ENCODE peak calls at places on chromosomes 11 and 22, in six cellular contexts. V is neural progenitor cell; X is CD8-positive, alpha-beta T cell; M is right lobe of liver; G is psoas muscle; W is CD8-positive, alpha-beta memory T cell. C is an unnamed sample.

GRCh38 chr11:42407379-42407778 is 904.4 kb upstream of the API5 start:
- DNase-seq in V (peak; percentile 99), X (no peak), M (no peak), G (no peak), W (no peak), C (no peak)

GRCh38 chr11:69984457-69985261 is 93.5 kb upstream of the ANO1 start:
- DNase-seq in V (peak; percentile 59), X (no peak), M (no peak), G (peak; percentile 22), W (no peak), C (no peak)

GRCh38 chr22:41425704-41426365 is 20.8 kb downstream of the TOB2 start:
- DNase-seq in V (no peak), X (no peak), M (no peak), G (no peak), W (no peak), C (no peak)

GRCh38 chr11:61833478-61833877 is 5.4 kb downstream of the FADS2 start:
- DNase-seq in V (no peak), X (no peak), M (no peak), G (no peak), W (no peak), C (no peak)

GRCh38 chr11:89529619-89530018 is 38.4 kb upstream of the NOX4 start:
- DNase-seq in V (no peak), X (no peak), M (no peak), G (no peak), W (no peak), C (no peak)

GRCh38 chr11:57214494-57214893 is 22.6 kb downstream of the APLNR start:
- DNase-seq in V (no peak), X (no peak), M (no peak), G (no peak), W (no peak), C (no peak)

GRCh38 chr11:37988031-37988430 is 1390.0 kb upstream of the RAG2 start:
- DNase-seq in V (no peak), X (no peak), M (no peak), G (no peak), W (no peak), C (no peak)

GRCh38 chr11:102615077-102615893 is 9.8 kb downstream of the MMP20 start:
- DNase-seq in V (peak; percentile 19), X (no peak), M (peak; percentile 34), G (no peak), W (no peak), C (no peak)

GRCh38 chr11:88344869-88345268 is 7.3 kb upstream of the CTSC start:
- DNase-seq in V (no peak), X (no peak), M (no peak), G (no peak), W (no peak), C (no peak)

GRCh38 chr11:108858624-108859023 is 193.8 kb downstream of the DDX10 start:
- DNase-seq in V (no peak), X (no peak), M (no peak), G (no peak), W (no peak), C (no peak)

GRCh38 chr22:42353883-42354727 is 78.1 kb downstream of the NFAM1 start:
- DNase-seq in V (peak; percentile 79), X (no peak), M (no peak), G (no peak), W (no peak), C (no peak)

GRCh38 chr11:128759168-128759567 is 65.3 kb downstream of the FLI1 start:
- DNase-seq in V (no peak), X (no peak), M (no peak), G (no peak), W (no peak), C (no peak)

GRCh38 chr11:15765530-15765929 is 590.8 kb downstream of the SOX6 start:
- DNase-seq in V (no peak), X (no peak), M (no peak), G (no peak), W (no peak), C (no peak)

GRCh38 chr11:64729851-64730382 is 6.9 kb upstream of the NRXN2 start:
- DNase-seq in V (peak; percentile 84), X (no peak), M (peak; percentile 63), G (no peak), W (no peak), C (no peak)

GRCh38 chr11:28566643-28567042 is 458.5 kb downstream of the METTL15 start:
- DNase-seq in V (peak; percentile 85), X (no peak), M (peak; percentile 22), G (peak; percentile 77), W (no peak), C (no peak)

GRCh38 chr22:37275134-37275533 is 7.2 kb upstream of the CYTH4 start:
- DNase-seq in V (no peak), X (no peak), M (peak; percentile 12), G (no peak), W (no peak), C (no peak)

GRCh38 chr11:82539669-82540068 is 194.0 kb downstream of the FAM181B start:
- DNase-seq in V (no peak), X (no peak), M (no peak), G (no peak), W (no peak), C (no peak)

GRCh38 chr11:75667831-75668507 is 869 bp downstream of the MAP6 start:
- DNase-seq in V (peak; percentile 94), X (peak; percentile 25), M (peak; percentile 59), G (peak; percentile 74), W (peak; percentile 57), C (no peak)

GRCh38 chr11:23359297-23359696 is 499.0 kb upstream of the CCDC179 start:
- DNase-seq in V (no peak), X (no peak), M (no peak), G (no peak), W (no peak), C (no peak)

GRCh38 chr11:33970984-33971466 is 79.1 kb upstream of the LMO2 start:
- DNase-seq in V (peak; percentile 70), X (no peak), M (peak; percentile 35), G (peak; percentile 58), W (no peak), C (no peak)

GRCh38 chr22:24696551-24697001 is 77.9 kb downstream of the PIWIL3 start:
- DNase-seq in V (no peak), X (no peak), M (no peak), G (no peak), W (no peak), C (no peak)

GRCh38 chr11:66844496-66845142 is 1.4 kb downstream of the RCE1 start:
- DNase-seq in V (no peak), X (no peak), M (peak; percentile 36), G (peak; percentile 36), W (peak; percentile 39), C (no peak)

GRCh38 chr11:20258496-20258895 is 98.2 kb upstream of the DBX1 start:
- DNase-seq in V (no peak), X (no peak), M (no peak), G (no peak), W (no peak), C (no peak)

GRCh38 chr11:113392522-113392921 is 4.9 kb downstream of the ANKK1 start:
- DNase-seq in V (no peak), X (no peak), M (no peak), G (no peak), W (no peak), C (no peak)

GRCh38 chr22:27801616-27802388 is at the start of gene MN1:
- DNase-seq in V (peak; percentile 85), X (peak; percentile 36), M (peak; percentile 64), G (peak; percentile 77), W (peak; percentile 63), C (peak; percentile 30)

GRCh38 chr11:103798029-103798428 is 238.4 kb upstream of the DDI1 start:
- DNase-seq in V (no peak), X (no peak), M (no peak), G (no peak), W (no peak), C (no peak)

DNA sequence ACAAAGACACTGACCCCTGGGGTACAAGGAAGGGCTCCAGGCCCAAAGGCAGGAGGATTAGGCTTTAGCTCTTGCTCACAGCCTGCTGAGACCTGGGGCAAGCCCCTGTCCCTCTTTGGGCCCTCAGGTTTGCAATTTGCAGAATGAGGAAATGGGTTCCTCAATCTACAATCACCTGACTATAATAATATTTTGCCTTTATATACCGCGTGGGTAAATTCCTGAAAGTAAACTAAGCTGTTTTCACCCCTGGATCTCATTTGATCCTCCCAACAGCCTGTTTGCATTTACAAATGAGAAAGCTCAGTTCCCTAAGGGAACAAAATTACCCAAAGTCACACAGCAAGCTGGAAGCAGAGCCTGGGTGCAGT is 781 bp downstream of the STARD10 start:
- DNase-seq in V (peak; percentile 27), X (no peak), M (no peak), G (no peak), W (no peak), C (no peak)
- H3K9me3 ChIP-seq in V (no peaks in the 10 kb centered on the region), X (no peaks in the 10 kb centered on the region), M (no peaks in the 10 kb centered on the region), G (no peaks in the 10 kb centered on the region), W (no peaks in the 10 kb centered on the region), C (no peaks in the 10 kb centered on the region)

DNA sequence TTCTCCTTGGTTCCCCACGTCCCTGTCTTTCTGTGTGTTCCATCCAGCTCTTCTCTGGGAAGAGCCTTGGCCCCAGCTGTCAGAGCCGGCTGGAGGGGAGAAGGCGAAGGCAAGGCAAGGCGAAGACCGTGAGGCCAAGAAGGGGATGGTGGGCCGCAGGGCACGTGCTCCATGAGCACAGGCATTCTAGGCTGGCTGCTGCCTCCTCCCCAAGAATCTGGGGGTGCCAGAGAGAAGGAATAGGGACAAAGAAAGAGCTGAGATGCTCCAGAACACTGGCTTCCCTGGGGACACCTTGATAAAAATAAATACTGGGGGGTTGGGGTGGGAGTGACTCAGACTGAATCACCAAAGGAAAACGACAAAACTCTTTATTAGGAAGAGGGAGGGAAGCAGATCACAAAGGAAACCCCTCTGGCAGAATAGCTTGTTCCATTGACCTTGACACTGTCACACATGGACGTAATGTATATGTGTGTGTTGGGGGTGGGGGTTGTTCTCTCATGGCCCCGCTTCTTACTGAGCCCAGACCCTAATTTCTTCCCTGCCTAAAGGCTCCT is 52.5 kb downstream of the NECTIN1 start:
- DNase-seq in V (no peak), X (no peak), M (no peak), G (no peak), W (no peak), C (no peak)
- H3K9me3 ChIP-seq in V (no peaks in the 10 kb centered on the region), X (no peaks in the 10 kb centered on the region), M (no peaks in the 10 kb centered on the region), G (no peaks in the 10 kb centered on the region), W (no peaks in the 10 kb centered on the region), C (no peaks in the 10 kb centered on the region)

DNA sequence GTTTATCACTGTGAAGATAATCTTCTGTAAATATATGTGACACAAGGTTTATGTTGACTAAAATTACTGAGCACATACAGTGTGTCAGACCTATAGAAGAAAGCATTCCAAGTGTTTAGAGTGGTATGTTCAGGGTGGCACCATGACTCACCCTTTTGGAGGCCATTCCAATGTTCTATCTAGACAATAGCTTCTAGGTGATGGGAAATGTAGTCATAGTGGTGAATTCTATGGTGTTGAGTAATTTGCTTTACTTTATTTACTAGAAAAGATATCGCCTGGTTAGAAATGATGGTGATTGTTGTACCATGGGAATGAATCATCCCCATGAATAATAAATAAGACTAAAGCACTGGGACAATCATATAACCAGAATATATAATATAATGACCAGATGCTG is 72.9 kb upstream of the OR4C15 start:
- DNase-seq in V (no peak), X (no peak), M (no peak), G (no peak), W (no peak), C (no peak)
- H3K9me3 ChIP-seq in V (peaks cover 41% of the 10 kb centered on the region), X (no peaks in the 10 kb centered on the region), M (no peaks in the 10 kb centered on the region), G (no peaks in the 10 kb centered on the region), W (no peaks in the 10 kb centered on the region), C (no peaks in the 10 kb centered on the region)

DNA sequence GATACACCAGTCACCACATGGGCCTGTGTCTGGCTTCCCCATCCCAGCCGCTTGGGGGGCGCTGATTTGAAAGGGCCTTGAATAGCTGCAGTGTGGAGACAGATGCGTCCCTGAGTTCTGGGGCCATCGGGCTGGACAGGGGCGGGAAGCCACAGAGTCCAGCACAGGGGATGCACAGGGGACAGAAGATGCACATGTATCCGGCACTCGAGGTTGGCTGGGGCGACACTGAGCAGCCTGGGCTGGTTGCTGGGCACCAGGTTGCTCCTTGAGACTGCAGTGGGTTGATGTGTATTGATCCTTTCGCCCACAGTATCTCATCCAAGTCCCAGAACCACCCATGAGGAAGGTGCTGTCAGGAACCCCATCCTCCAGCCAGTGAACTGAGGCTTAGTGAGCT is 99.3 kb upstream of the SYT13 start:
- DNase-seq in V (no peak), X (no peak), M (no peak), G (no peak), W (no peak), C (no peak)
- H3K9me3 ChIP-seq in V (no peaks in the 10 kb centered on the region), X (no peaks in the 10 kb centered on the region), M (no peaks in the 10 kb centered on the region), G (no peaks in the 10 kb centered on the region), W (no peaks in the 10 kb centered on the region), C (no peaks in the 10 kb centered on the region)

C was measured in T-helper 17 cell.